ENCODE peak calls at places on chromosomes 2 and 18, in eight cellular contexts. One of them, this sample, is unnamed.

GRCh38 chr2:88059979-88060906 is 4.7 kb upstream of the KRCC1 start:
- DNase-seq in CD8-positive, alpha-beta T cell: peak
- DNase-seq in brain microvascular endothelial cell: peak
- DNase-seq in CD8-positive, alpha-beta memory T cell: peak
- DNase-seq in stomach: no peak
- DNase-seq in body of pancreas: no peak
- DNase-seq in fibroblast of lung: peak
- DNase-seq in GM23248: peak
- DNase-seq in this sample: peak

GRCh38 chr2:181145645-181146044 is 165.2 kb downstream of the UBE2E3 start:
- DNase-seq in body of pancreas: no peak
- DNase-seq in brain microvascular endothelial cell: no peak
- DNase-seq in GM23248: no peak
- DNase-seq in stomach: no peak
- DNase-seq in CD8-positive, alpha-beta memory T cell: no peak
- DNase-seq in fibroblast of lung: no peak
- DNase-seq in CD8-positive, alpha-beta T cell: no peak
- DNase-seq in this sample: no peak

GRCh38 chr2:45941758-45942738 is 290.6 kb downstream of the PRKCE start:
- DNase-seq in body of pancreas: no peak
- DNase-seq in brain microvascular endothelial cell: no peak
- DNase-seq in stomach: no peak
- DNase-seq in fibroblast of lung: peak
- DNase-seq in GM23248: peak
- DNase-seq in CD8-positive, alpha-beta T cell: no peak
- DNase-seq in CD8-positive, alpha-beta memory T cell: no peak
- DNase-seq in this sample: no peak

GRCh38 chr2:85195956-85196355 is 62.8 kb downstream of the TCF7L1 start:
- DNase-seq in stomach: no peak
- DNase-seq in body of pancreas: no peak
- DNase-seq in CD8-positive, alpha-beta memory T cell: no peak
- DNase-seq in CD8-positive, alpha-beta T cell: no peak
- DNase-seq in GM23248: no peak
- DNase-seq in brain microvascular endothelial cell: no peak
- DNase-seq in fibroblast of lung: no peak
- DNase-seq in this sample: no peak

GRCh38 chr2:236782938-236783337 is 213.3 kb downstream of the ACKR3 start:
- DNase-seq in stomach: no peak
- DNase-seq in CD8-positive, alpha-beta memory T cell: no peak
- DNase-seq in fibroblast of lung: peak
- DNase-seq in GM23248: peak
- DNase-seq in body of pancreas: no peak
- DNase-seq in CD8-positive, alpha-beta T cell: no peak
- DNase-seq in brain microvascular endothelial cell: no peak
- DNase-seq in this sample: no peak

GRCh38 chr2:19806591-19806990 is 95.2 kb downstream of the TTC32 start:
- DNase-seq in CD8-positive, alpha-beta memory T cell: no peak
- DNase-seq in stomach: no peak
- DNase-seq in body of pancreas: no peak
- DNase-seq in CD8-positive, alpha-beta T cell: no peak
- DNase-seq in fibroblast of lung: no peak
- DNase-seq in GM23248: no peak
- DNase-seq in brain microvascular endothelial cell: no peak
- DNase-seq in this sample: no peak

GRCh38 chr2:65403529-65403915 is 28.9 kb downstream of the SPRED2 start:
- DNase-seq in GM23248: no peak
- DNase-seq in stomach: no peak
- DNase-seq in CD8-positive, alpha-beta memory T cell: no peak
- DNase-seq in fibroblast of lung: no peak
- DNase-seq in brain microvascular endothelial cell: no peak
- DNase-seq in CD8-positive, alpha-beta T cell: no peak
- DNase-seq in body of pancreas: no peak
- DNase-seq in this sample: no peak

GRCh38 chr2:127086800-127087737 is 19.9 kb downstream of the BIN1 start:
- DNase-seq in stomach: peak
- DNase-seq in GM23248: peak
- DNase-seq in CD8-positive, alpha-beta T cell: no peak
- DNase-seq in CD8-positive, alpha-beta memory T cell: no peak
- DNase-seq in body of pancreas: no peak
- DNase-seq in fibroblast of lung: peak
- DNase-seq in brain microvascular endothelial cell: peak
- DNase-seq in this sample: no peak

GRCh38 chr2:237140689-237141285 is 55.1 kb downstream of the COPS8 start:
- DNase-seq in fibroblast of lung: no peak
- DNase-seq in brain microvascular endothelial cell: no peak
- DNase-seq in stomach: no peak
- DNase-seq in CD8-positive, alpha-beta memory T cell: no peak
- DNase-seq in body of pancreas: no peak
- DNase-seq in GM23248: no peak
- DNase-seq in CD8-positive, alpha-beta T cell: no peak
- DNase-seq in this sample: no peak

GRCh38 chr2:184540246-184540789 is 58.0 kb upstream of the ZNF804A start:
- DNase-seq in body of pancreas: no peak
- DNase-seq in CD8-positive, alpha-beta T cell: no peak
- DNase-seq in GM23248: no peak
- DNase-seq in fibroblast of lung: no peak
- DNase-seq in brain microvascular endothelial cell: no peak
- DNase-seq in CD8-positive, alpha-beta memory T cell: no peak
- DNase-seq in stomach: no peak
- DNase-seq in this sample: no peak

GRCh38 chr2:30147715-30148611 is 1.2 kb downstream of the YPEL5 start:
- DNase-seq in stomach: peak
- DNase-seq in brain microvascular endothelial cell: peak
- DNase-seq in body of pancreas: peak
- DNase-seq in GM23248: peak
- DNase-seq in CD8-positive, alpha-beta T cell: peak
- DNase-seq in CD8-positive, alpha-beta memory T cell: peak
- DNase-seq in fibroblast of lung: peak
- DNase-seq in this sample: no peak

GRCh38 chr2:150681120-150681796 is 193.8 kb upstream of the RND3 start:
- DNase-seq in CD8-positive, alpha-beta memory T cell: no peak
- DNase-seq in GM23248: peak
- DNase-seq in CD8-positive, alpha-beta T cell: no peak
- DNase-seq in body of pancreas: no peak
- DNase-seq in stomach: no peak
- DNase-seq in brain microvascular endothelial cell: peak
- DNase-seq in fibroblast of lung: peak
- DNase-seq in this sample: peak

GRCh38 chr2:181784556-181784955 is 104.2 kb upstream of the NEUROD1 start:
- DNase-seq in CD8-positive, alpha-beta memory T cell: no peak
- DNase-seq in fibroblast of lung: peak
- DNase-seq in brain microvascular endothelial cell: peak
- DNase-seq in GM23248: peak
- DNase-seq in CD8-positive, alpha-beta T cell: no peak
- DNase-seq in body of pancreas: no peak
- DNase-seq in stomach: no peak
- DNase-seq in this sample: no peak

GRCh38 chr2:31762085-31762484 is 181.3 kb upstream of the SRD5A2 start:
- DNase-seq in stomach: no peak
- DNase-seq in CD8-positive, alpha-beta memory T cell: no peak
- DNase-seq in GM23248: no peak
- DNase-seq in CD8-positive, alpha-beta T cell: no peak
- DNase-seq in fibroblast of lung: no peak
- DNase-seq in brain microvascular endothelial cell: no peak
- DNase-seq in body of pancreas: no peak
- DNase-seq in this sample: no peak

GRCh38 chr18:13235981-13236380 is 17.4 kb downstream of the LDLRAD4 start:
- DNase-seq in stomach: no peak
- DNase-seq in body of pancreas: peak
- DNase-seq in CD8-positive, alpha-beta T cell: no peak
- DNase-seq in GM23248: no peak
- DNase-seq in fibroblast of lung: no peak
- DNase-seq in brain microvascular endothelial cell: no peak
- DNase-seq in CD8-positive, alpha-beta memory T cell: no peak
- DNase-seq in this sample: no peak

GRCh38 chr2:26477126-26477910 is 606 bp downstream of the OTOF start:
- DNase-seq in body of pancreas: no peak
- DNase-seq in GM23248: peak
- DNase-seq in brain microvascular endothelial cell: no peak
- DNase-seq in CD8-positive, alpha-beta memory T cell: no peak
- DNase-seq in stomach: no peak
- DNase-seq in CD8-positive, alpha-beta T cell: no peak
- DNase-seq in fibroblast of lung: no peak
- DNase-seq in this sample: no peak

GRCh38 chr2:48312126-48312525 is 217.8 kb upstream of the STON1 start:
- DNase-seq in CD8-positive, alpha-beta T cell: no peak
- DNase-seq in fibroblast of lung: no peak
- DNase-seq in GM23248: no peak
- DNase-seq in stomach: no peak
- DNase-seq in brain microvascular endothelial cell: no peak
- DNase-seq in CD8-positive, alpha-beta memory T cell: no peak
- DNase-seq in body of pancreas: no peak
- DNase-seq in this sample: peak

GRCh38 chr2:59888015-59888414 is 665.4 kb downstream of the BCL11A start:
- DNase-seq in fibroblast of lung: no peak
- DNase-seq in body of pancreas: no peak
- DNase-seq in GM23248: no peak
- DNase-seq in CD8-positive, alpha-beta T cell: peak
- DNase-seq in stomach: no peak
- DNase-seq in brain microvascular endothelial cell: no peak
- DNase-seq in CD8-positive, alpha-beta memory T cell: peak
- DNase-seq in this sample: no peak

GRCh38 chr2:73901143-73901542 is 8.3 kb downstream of the ACTG2 start:
- DNase-seq in body of pancreas: no peak
- DNase-seq in stomach: no peak
- DNase-seq in CD8-positive, alpha-beta T cell: no peak
- DNase-seq in GM23248: no peak
- DNase-seq in fibroblast of lung: no peak
- DNase-seq in CD8-positive, alpha-beta memory T cell: no peak
- DNase-seq in brain microvascular endothelial cell: no peak
- DNase-seq in this sample: no peak

GRCh38 chr2:40317047-40317446 is 134.8 kb downstream of the SLC8A1 start:
- DNase-seq in stomach: no peak
- DNase-seq in CD8-positive, alpha-beta T cell: no peak
- DNase-seq in brain microvascular endothelial cell: no peak
- DNase-seq in body of pancreas: no peak
- DNase-seq in CD8-positive, alpha-beta memory T cell: no peak
- DNase-seq in fibroblast of lung: peak
- DNase-seq in GM23248: peak
- DNase-seq in this sample: no peak

GRCh38 chr2:40317756-40318155 is 134.1 kb downstream of the SLC8A1 start:
- DNase-seq in fibroblast of lung: no peak
- DNase-seq in CD8-positive, alpha-beta memory T cell: no peak
- DNase-seq in body of pancreas: no peak
- DNase-seq in brain microvascular endothelial cell: no peak
- DNase-seq in GM23248: peak
- DNase-seq in CD8-positive, alpha-beta T cell: no peak
- DNase-seq in stomach: no peak
- DNase-seq in this sample: no peak

GRCh38 chr2:40315684-40316083 is 136.2 kb downstream of the SLC8A1 start:
- DNase-seq in brain microvascular endothelial cell: peak
- DNase-seq in GM23248: peak
- DNase-seq in fibroblast of lung: peak
- DNase-seq in CD8-positive, alpha-beta memory T cell: no peak
- DNase-seq in CD8-positive, alpha-beta T cell: no peak
- DNase-seq in stomach: peak
- DNase-seq in body of pancreas: no peak
- DNase-seq in this sample: peak

GRCh38 chr2:40318931-40319330 is 133.0 kb downstream of the SLC8A1 start:
- DNase-seq in stomach: no peak
- DNase-seq in fibroblast of lung: no peak
- DNase-seq in CD8-positive, alpha-beta T cell: no peak
- DNase-seq in CD8-positive, alpha-beta memory T cell: no peak
- DNase-seq in brain microvascular endothelial cell: no peak
- DNase-seq in GM23248: no peak
- DNase-seq in body of pancreas: no peak
- DNase-seq in this sample: no peak

GRCh38 chr2:40316631-40317030 is 135.3 kb downstream of the SLC8A1 start:
- DNase-seq in GM23248: peak
- DNase-seq in CD8-positive, alpha-beta T cell: no peak
- DNase-seq in brain microvascular endothelial cell: no peak
- DNase-seq in stomach: no peak
- DNase-seq in body of pancreas: no peak
- DNase-seq in CD8-positive, alpha-beta memory T cell: no peak
- DNase-seq in fibroblast of lung: no peak
- DNase-seq in this sample: no peak
- H3K27ac ChIP-seq in GM23248: no peak
- H3K27ac ChIP-seq in CD8-positive, alpha-beta T cell: no peak
- H3K27ac ChIP-seq in brain microvascular endothelial cell: no peak
- H3K27ac ChIP-seq in stomach: no peak
- H3K27ac ChIP-seq in body of pancreas: no peak
- H3K27ac ChIP-seq in CD8-positive, alpha-beta memory T cell: no peak
- H3K27ac ChIP-seq in fibroblast of lung: no peak
- H3K27ac ChIP-seq in this sample: peak

GRCh38 chr2:171521361-171522056 is 765 bp upstream of the CYBRD1 start:
- DNase-seq in stomach: no peak
- DNase-seq in body of pancreas: no peak
- DNase-seq in CD8-positive, alpha-beta memory T cell: no peak
- DNase-seq in fibroblast of lung: no peak
- DNase-seq in CD8-positive, alpha-beta T cell: no peak
- DNase-seq in brain microvascular endothelial cell: no peak
- DNase-seq in GM23248: peak
- DNase-seq in this sample: no peak
- H3K27ac ChIP-seq in stomach: peak
- H3K27ac ChIP-seq in body of pancreas: peak
- H3K27ac ChIP-seq in CD8-positive, alpha-beta memory T cell: peak
- H3K27ac ChIP-seq in fibroblast of lung: peak
- H3K27ac ChIP-seq in CD8-positive, alpha-beta T cell: no peak
- H3K27ac ChIP-seq in brain microvascular endothelial cell: peak
- H3K27ac ChIP-seq in GM23248: peak
- H3K27ac ChIP-seq in this sample: no peak

GRCh38 chr2:200737585-200737984 is 74.1 kb upstream of the BZW1 start:
- DNase-seq in brain microvascular endothelial cell: no peak
- DNase-seq in CD8-positive, alpha-beta T cell: no peak
- DNase-seq in fibroblast of lung: no peak
- DNase-seq in stomach: no peak
- DNase-seq in GM23248: no peak
- DNase-seq in body of pancreas: no peak
- DNase-seq in CD8-positive, alpha-beta memory T cell: no peak
- DNase-seq in this sample: no peak

GRCh38 chr2:200735061-200735460 is 76.6 kb upstream of the BZW1 start:
- DNase-seq in stomach: no peak
- DNase-seq in GM23248: peak
- DNase-seq in body of pancreas: no peak
- DNase-seq in brain microvascular endothelial cell: no peak
- DNase-seq in fibroblast of lung: no peak
- DNase-seq in CD8-positive, alpha-beta memory T cell: no peak
- DNase-seq in CD8-positive, alpha-beta T cell: no peak
- DNase-seq in this sample: no peak

GRCh38 chr2:200738590-200738989 is 73.1 kb upstream of the BZW1 start:
- DNase-seq in brain microvascular endothelial cell: no peak
- DNase-seq in CD8-positive, alpha-beta T cell: no peak
- DNase-seq in fibroblast of lung: no peak
- DNase-seq in stomach: no peak
- DNase-seq in body of pancreas: no peak
- DNase-seq in GM23248: no peak
- DNase-seq in CD8-positive, alpha-beta memory T cell: no peak
- DNase-seq in this sample: no peak

GRCh38 chr2:200733713-200734198 is 78.0 kb upstream of the BZW1 start:
- DNase-seq in GM23248: no peak
- DNase-seq in stomach: no peak
- DNase-seq in body of pancreas: no peak
- DNase-seq in fibroblast of lung: no peak
- DNase-seq in CD8-positive, alpha-beta T cell: no peak
- DNase-seq in brain microvascular endothelial cell: no peak
- DNase-seq in CD8-positive, alpha-beta memory T cell: no peak
- DNase-seq in this sample: no peak

GRCh38 chr2:200736646-200737274 is 75.0 kb upstream of the BZW1 start:
- DNase-seq in stomach: peak
- DNase-seq in brain microvascular endothelial cell: no peak
- DNase-seq in CD8-positive, alpha-beta memory T cell: no peak
- DNase-seq in GM23248: no peak
- DNase-seq in body of pancreas: no peak
- DNase-seq in CD8-positive, alpha-beta T cell: no peak
- DNase-seq in fibroblast of lung: peak
- DNase-seq in this sample: no peak
- H3K27ac ChIP-seq in stomach: no peak
- H3K27ac ChIP-seq in brain microvascular endothelial cell: no peak
- H3K27ac ChIP-seq in CD8-positive, alpha-beta memory T cell: no peak
- H3K27ac ChIP-seq in GM23248: no peak
- H3K27ac ChIP-seq in body of pancreas: no peak
- H3K27ac ChIP-seq in CD8-positive, alpha-beta T cell: no peak
- H3K27ac ChIP-seq in fibroblast of lung: no peak
- H3K27ac ChIP-seq in this sample: no peak

GRCh38 chr2:179981085-179981484 is 26.0 kb downstream of the CWC22 start:
- DNase-seq in stomach: no peak
- DNase-seq in fibroblast of lung: peak
- DNase-seq in CD8-positive, alpha-beta T cell: no peak
- DNase-seq in CD8-positive, alpha-beta memory T cell: no peak
- DNase-seq in body of pancreas: no peak
- DNase-seq in brain microvascular endothelial cell: peak
- DNase-seq in GM23248: peak
- DNase-seq in this sample: no peak
- H3K27ac ChIP-seq in stomach: no peak
- H3K27ac ChIP-seq in fibroblast of lung: no peak
- H3K27ac ChIP-seq in CD8-positive, alpha-beta T cell: no peak
- H3K27ac ChIP-seq in CD8-positive, alpha-beta memory T cell: no peak
- H3K27ac ChIP-seq in body of pancreas: no peak
- H3K27ac ChIP-seq in brain microvascular endothelial cell: no peak
- H3K27ac ChIP-seq in GM23248: peak
- H3K27ac ChIP-seq in this sample: no peak